ENCODE peak calls at places on chromosomes 12 and 14, in seven cellular contexts. One of them, this sample, is unnamed.

GRCh38 chr14:52926994-52927393 is 23.9 kb downstream of the FERMT2 start:
- DNase-seq in GM04504: no peak
- DNase-seq in mesenchymal stem cell: peak; percentile 52
- DNase-seq in MG63: no peak
- DNase-seq in SK-MEL-5: no peak
- DNase-seq in HepG2: peak; percentile 45
- DNase-seq in NCI-H1092 treated with DMSO at 0.1 percent for 48 hours: peak; percentile 75
- DNase-seq in this sample: no peak

GRCh38 chr14:94691658-94692029 is 78.3 kb downstream of the GSC start:
- DNase-seq in SK-MEL-5: no peak
- DNase-seq in HepG2: no peak
- DNase-seq in GM04504: no peak
- DNase-seq in NCI-H1092 treated with DMSO at 0.1 percent for 48 hours: no peak
- DNase-seq in MG63: peak; percentile 3
- DNase-seq in mesenchymal stem cell: no peak
- DNase-seq in this sample: peak; percentile 10

GRCh38 chr12:45170456-45171042 is 45.3 kb upstream of the ANO6 start:
- DNase-seq in MG63: peak; percentile 48
- DNase-seq in SK-MEL-5: peak; percentile 82
- DNase-seq in mesenchymal stem cell: peak; percentile 71
- DNase-seq in HepG2: peak; percentile 62
- DNase-seq in NCI-H1092 treated with DMSO at 0.1 percent for 48 hours: peak; percentile 73
- DNase-seq in GM04504: peak; percentile 48
- DNase-seq in this sample: no peak

GRCh38 chr12:73106296-73106695 is 834.1 kb downstream of the TRHDE start:
- DNase-seq in mesenchymal stem cell: no peak
- DNase-seq in GM04504: no peak
- DNase-seq in SK-MEL-5: no peak
- DNase-seq in MG63: no peak
- DNase-seq in NCI-H1092 treated with DMSO at 0.1 percent for 48 hours: no peak
- DNase-seq in HepG2: no peak
- DNase-seq in this sample: no peak

GRCh38 chr14:94346841-94347240 is 23.7 kb upstream of the SERPINA6 start:
- DNase-seq in MG63: no peak
- DNase-seq in SK-MEL-5: no peak
- DNase-seq in mesenchymal stem cell: no peak
- DNase-seq in GM04504: no peak
- DNase-seq in HepG2: no peak
- DNase-seq in NCI-H1092 treated with DMSO at 0.1 percent for 48 hours: no peak
- DNase-seq in this sample: no peak

GRCh38 chr12:127079636-127080035 is 1187.3 kb upstream of the TMEM132C start:
- DNase-seq in SK-MEL-5: no peak
- DNase-seq in GM04504: no peak
- DNase-seq in HepG2: no peak
- DNase-seq in NCI-H1092 treated with DMSO at 0.1 percent for 48 hours: no peak
- DNase-seq in mesenchymal stem cell: no peak
- DNase-seq in MG63: no peak
- DNase-seq in this sample: no peak

GRCh38 chr14:75340921-75341320 is 62.3 kb downstream of the FOS start:
- DNase-seq in SK-MEL-5: no peak
- DNase-seq in GM04504: no peak
- DNase-seq in mesenchymal stem cell: peak; percentile 65
- DNase-seq in MG63: no peak
- DNase-seq in NCI-H1092 treated with DMSO at 0.1 percent for 48 hours: no peak
- DNase-seq in HepG2: no peak
- DNase-seq in this sample: peak; percentile 89

GRCh38 chr14:102985665-102986064 is 63.2 kb downstream of the AMN start:
- DNase-seq in GM04504: no peak
- DNase-seq in MG63: no peak
- DNase-seq in mesenchymal stem cell: no peak
- DNase-seq in HepG2: no peak
- DNase-seq in NCI-H1092 treated with DMSO at 0.1 percent for 48 hours: no peak
- DNase-seq in SK-MEL-5: no peak
- DNase-seq in this sample: no peak

GRCh38 chr12:69329669-69330428 is 18.3 kb upstream of the LYZ start:
- DNase-seq in NCI-H1092 treated with DMSO at 0.1 percent for 48 hours: no peak
- DNase-seq in MG63: no peak
- DNase-seq in SK-MEL-5: no peak
- DNase-seq in HepG2: peak; percentile 71
- DNase-seq in mesenchymal stem cell: peak; percentile 41
- DNase-seq in GM04504: no peak
- DNase-seq in this sample: no peak

GRCh38 chr12:78187741-78188140 is 357.0 kb downstream of the NAV3 start:
- DNase-seq in HepG2: no peak
- DNase-seq in NCI-H1092 treated with DMSO at 0.1 percent for 48 hours: no peak
- DNase-seq in mesenchymal stem cell: no peak
- DNase-seq in MG63: no peak
- DNase-seq in GM04504: no peak
- DNase-seq in SK-MEL-5: no peak
- DNase-seq in this sample: no peak

GRCh38 chr12:132852496-132852895 is 23.8 kb upstream of the GOLGA3 start:
- DNase-seq in HepG2: no peak
- DNase-seq in GM04504: no peak
- DNase-seq in MG63: no peak
- DNase-seq in SK-MEL-5: no peak
- DNase-seq in NCI-H1092 treated with DMSO at 0.1 percent for 48 hours: no peak
- DNase-seq in mesenchymal stem cell: no peak
- DNase-seq in this sample: no peak

GRCh38 chr12:14283489-14284144 is 81.9 kb upstream of the ATF7IP start:
- DNase-seq in GM04504: no peak
- DNase-seq in mesenchymal stem cell: no peak
- DNase-seq in HepG2: no peak
- DNase-seq in SK-MEL-5: no peak
- DNase-seq in NCI-H1092 treated with DMSO at 0.1 percent for 48 hours: peak; percentile 65
- DNase-seq in MG63: no peak
- DNase-seq in this sample: no peak

GRCh38 chr12:16238661-16239060 is 38.8 kb downstream of the SLC15A5 start:
- DNase-seq in NCI-H1092 treated with DMSO at 0.1 percent for 48 hours: no peak
- DNase-seq in GM04504: no peak
- DNase-seq in SK-MEL-5: no peak
- DNase-seq in HepG2: no peak
- DNase-seq in MG63: no peak
- DNase-seq in mesenchymal stem cell: no peak
- DNase-seq in this sample: peak; percentile 60

GRCh38 chr12:325886-326285 is 63.2 kb downstream of the KDM5A start:
- DNase-seq in HepG2: no peak
- DNase-seq in GM04504: peak; percentile 25
- DNase-seq in MG63: no peak
- DNase-seq in mesenchymal stem cell: no peak
- DNase-seq in NCI-H1092 treated with DMSO at 0.1 percent for 48 hours: no peak
- DNase-seq in SK-MEL-5: no peak
- DNase-seq in this sample: no peak

GRCh38 chr12:99130808-99131538 is 485.9 kb downstream of the APAF1 start:
- DNase-seq in mesenchymal stem cell: no peak
- DNase-seq in SK-MEL-5: no peak
- DNase-seq in NCI-H1092 treated with DMSO at 0.1 percent for 48 hours: no peak
- DNase-seq in HepG2: no peak
- DNase-seq in GM04504: no peak
- DNase-seq in MG63: no peak
- DNase-seq in this sample: no peak

GRCh38 chr12:67918441-67918840 is 70.8 kb upstream of the IFNG-AS1 start:
- DNase-seq in SK-MEL-5: no peak
- DNase-seq in GM04504: no peak
- DNase-seq in NCI-H1092 treated with DMSO at 0.1 percent for 48 hours: no peak
- DNase-seq in MG63: no peak
- DNase-seq in mesenchymal stem cell: no peak
- DNase-seq in HepG2: no peak
- DNase-seq in this sample: no peak

GRCh38 chr12:25501565-25501964 is 51.5 kb downstream of the LMNTD1 start:
- DNase-seq in GM04504: no peak
- DNase-seq in mesenchymal stem cell: peak; percentile 15
- DNase-seq in MG63: peak; percentile 10
- DNase-seq in SK-MEL-5: no peak
- DNase-seq in HepG2: no peak
- DNase-seq in NCI-H1092 treated with DMSO at 0.1 percent for 48 hours: no peak
- DNase-seq in this sample: no peak

GRCh38 chr12:116578051-116578450 is 18.9 kb downstream of the MAP1LC3B2 start:
- DNase-seq in HepG2: no peak
- DNase-seq in GM04504: no peak
- DNase-seq in NCI-H1092 treated with DMSO at 0.1 percent for 48 hours: no peak
- DNase-seq in mesenchymal stem cell: no peak
- DNase-seq in MG63: no peak
- DNase-seq in SK-MEL-5: no peak
- DNase-seq in this sample: no peak

GRCh38 chr14:51862171-51862838 is 1.9 kb downstream of the GNG2 start:
- DNase-seq in mesenchymal stem cell: peak; percentile 23
- DNase-seq in SK-MEL-5: peak; percentile 26
- DNase-seq in NCI-H1092 treated with DMSO at 0.1 percent for 48 hours: peak; percentile 30
- DNase-seq in MG63: no peak
- DNase-seq in GM04504: no peak
- DNase-seq in HepG2: no peak
- DNase-seq in this sample: no peak

GRCh38 chr14:93330609-93331000 is 2.2 kb downstream of the BTBD7 start:
- DNase-seq in SK-MEL-5: no peak
- DNase-seq in HepG2: no peak
- DNase-seq in NCI-H1092 treated with DMSO at 0.1 percent for 48 hours: no peak
- DNase-seq in mesenchymal stem cell: no peak
- DNase-seq in MG63: no peak
- DNase-seq in GM04504: no peak
- DNase-seq in this sample: no peak

GRCh38 chr14:40362856-40363255 is 930.6 kb upstream of the FBXO33 start:
- DNase-seq in GM04504: no peak
- DNase-seq in NCI-H1092 treated with DMSO at 0.1 percent for 48 hours: no peak
- DNase-seq in HepG2: no peak
- DNase-seq in mesenchymal stem cell: no peak
- DNase-seq in MG63: no peak
- DNase-seq in SK-MEL-5: no peak
- DNase-seq in this sample: no peak

GRCh38 chr12:24055747-24056146 is 106.3 kb upstream of the SOX5 start:
- DNase-seq in HepG2: no peak
- DNase-seq in mesenchymal stem cell: no peak
- DNase-seq in SK-MEL-5: no peak
- DNase-seq in NCI-H1092 treated with DMSO at 0.1 percent for 48 hours: no peak
- DNase-seq in MG63: no peak
- DNase-seq in GM04504: no peak
- DNase-seq in this sample: no peak

GRCh38 chr14:36823651-36824050 is 162.0 kb downstream of the PAX9 start:
- DNase-seq in MG63: no peak
- DNase-seq in mesenchymal stem cell: no peak
- DNase-seq in NCI-H1092 treated with DMSO at 0.1 percent for 48 hours: no peak
- DNase-seq in SK-MEL-5: no peak
- DNase-seq in GM04504: no peak
- DNase-seq in HepG2: no peak
- DNase-seq in this sample: no peak

GRCh38 chr14:54676822-54677708 is 110.1 kb downstream of the SAMD4A start:
- DNase-seq in mesenchymal stem cell: peak; percentile 96
- DNase-seq in GM04504: peak; percentile 89
- DNase-seq in SK-MEL-5: peak; percentile 63
- DNase-seq in HepG2: no peak
- DNase-seq in NCI-H1092 treated with DMSO at 0.1 percent for 48 hours: no peak
- DNase-seq in MG63: peak; percentile 74
- DNase-seq in this sample: peak; percentile 86

GRCh38 chr14:100537701-100538565 is 49.3 kb downstream of the BEGAIN start:
- DNase-seq in mesenchymal stem cell: no peak
- DNase-seq in HepG2: no peak
- DNase-seq in MG63: no peak
- DNase-seq in NCI-H1092 treated with DMSO at 0.1 percent for 48 hours: no peak
- DNase-seq in GM04504: no peak
- DNase-seq in SK-MEL-5: no peak
- DNase-seq in this sample: no peak

GRCh38 chr12:12807970-12808702 is 5.0 kb upstream of the DDX47 start:
- DNase-seq in HepG2: no peak
- DNase-seq in MG63: no peak
- DNase-seq in SK-MEL-5: no peak
- DNase-seq in GM04504: no peak
- DNase-seq in mesenchymal stem cell: peak; percentile 38
- DNase-seq in NCI-H1092 treated with DMSO at 0.1 percent for 48 hours: no peak
- DNase-seq in this sample: no peak

GRCh38 chr12:131962069-131962468 is 12.3 kb downstream of the EP400 start:
- DNase-seq in HepG2: no peak
- DNase-seq in SK-MEL-5: no peak
- DNase-seq in NCI-H1092 treated with DMSO at 0.1 percent for 48 hours: no peak
- DNase-seq in mesenchymal stem cell: no peak
- DNase-seq in GM04504: no peak
- DNase-seq in MG63: no peak
- DNase-seq in this sample: no peak

GRCh38 chr14:51209457-51209856 is 30.6 kb upstream of the TMX1 start:
- DNase-seq in SK-MEL-5: no peak
- DNase-seq in MG63: no peak
- DNase-seq in GM04504: no peak
- DNase-seq in mesenchymal stem cell: no peak
- DNase-seq in HepG2: no peak
- DNase-seq in NCI-H1092 treated with DMSO at 0.1 percent for 48 hours: peak; percentile 95
- DNase-seq in this sample: no peak

GRCh38 chr14:100721568-100721967 is 5.1 kb upstream of the DLK1 start:
- DNase-seq in GM04504: no peak
- DNase-seq in MG63: no peak
- DNase-seq in mesenchymal stem cell: no peak
- DNase-seq in NCI-H1092 treated with DMSO at 0.1 percent for 48 hours: no peak
- DNase-seq in SK-MEL-5: no peak
- DNase-seq in HepG2: no peak
- DNase-seq in this sample: peak; percentile 13

This sample was measured in skeletal muscle cell.